ENCODE peak calls at places on chromosome 1, in nine cellular contexts. T is fibroblast of lung, O is HCT116, U is A549, W is mammary epithelial cell, L is neural progenitor cell, A is endothelial cell of umbilical vein, N is IMR-90, K is hepatocyte. F is an unnamed sample.

GRCh38 chr1:156245451-156246232 is 2.2 kb downstream of the PAQR6 start:
- DNase-seq in K (peak; percentile 43), U (no peak), T (peak; percentile 36), W (no peak), A (peak; percentile 31), L (no peak), O (no peak), N (no peak), F (no peak)

GRCh38 chr1:210293191-210293607 is 35.5 kb upstream of the HHAT start:
- DNase-seq in K (peak; percentile 42), L (no peak), O (no peak), N (peak; percentile 1), A (no peak), T (peak; percentile 91), U (no peak), W (no peak), F (no peak)

GRCh38 chr1:232880354-232880753 is 70.1 kb upstream of the NTPCR start:
- DNase-seq in O (peak; percentile 50), L (peak; percentile 40), K (peak; percentile 53), T (no peak), W (peak; percentile 14), U (peak; percentile 63), A (peak; percentile 26), N (peak; percentile 29), F (peak; percentile 60)

GRCh38 chr1:164754088-164754600 is 195.2 kb downstream of the PBX1 start:
- DNase-seq in T (peak; percentile 83), K (no peak), L (no peak), N (peak; percentile 55), O (no peak), U (no peak), A (no peak), W (no peak), F (no peak)

GRCh38 chr1:229119876-229120275 is 151.0 kb upstream of the RAB4A start:
- DNase-seq in W (no peak), L (no peak), O (no peak), A (no peak), U (no peak), K (no peak), N (peak; percentile 58), T (no peak), F (no peak)

GRCh38 chr1:153513023-153513422 is 22.8 kb downstream of the S100A6 start:
- DNase-seq in L (no peak), K (no peak), T (no peak), N (no peak), W (no peak), U (peak; percentile 44), A (no peak), O (no peak), F (no peak)

GRCh38 chr1:17944606-17945005 is 163.0 kb upstream of the IGSF21 start:
- DNase-seq in T (no peak), N (no peak), L (no peak), O (no peak), K (no peak), U (no peak), W (no peak), A (no peak), F (peak; percentile 11)

GRCh38 chr1:956636-957035 is 2.4 kb downstream of the NOC2L start:
- DNase-seq in O (no peak), T (no peak), L (no peak), N (no peak), W (no peak), K (no peak), U (no peak), A (no peak), F (no peak)

GRCh38 chr1:237031480-237031879 is 10.5 kb upstream of the RYR2 start:
- DNase-seq in U (no peak), W (no peak), N (no peak), L (no peak), A (no peak), O (no peak), K (no peak), T (no peak), F (no peak)

DNA sequence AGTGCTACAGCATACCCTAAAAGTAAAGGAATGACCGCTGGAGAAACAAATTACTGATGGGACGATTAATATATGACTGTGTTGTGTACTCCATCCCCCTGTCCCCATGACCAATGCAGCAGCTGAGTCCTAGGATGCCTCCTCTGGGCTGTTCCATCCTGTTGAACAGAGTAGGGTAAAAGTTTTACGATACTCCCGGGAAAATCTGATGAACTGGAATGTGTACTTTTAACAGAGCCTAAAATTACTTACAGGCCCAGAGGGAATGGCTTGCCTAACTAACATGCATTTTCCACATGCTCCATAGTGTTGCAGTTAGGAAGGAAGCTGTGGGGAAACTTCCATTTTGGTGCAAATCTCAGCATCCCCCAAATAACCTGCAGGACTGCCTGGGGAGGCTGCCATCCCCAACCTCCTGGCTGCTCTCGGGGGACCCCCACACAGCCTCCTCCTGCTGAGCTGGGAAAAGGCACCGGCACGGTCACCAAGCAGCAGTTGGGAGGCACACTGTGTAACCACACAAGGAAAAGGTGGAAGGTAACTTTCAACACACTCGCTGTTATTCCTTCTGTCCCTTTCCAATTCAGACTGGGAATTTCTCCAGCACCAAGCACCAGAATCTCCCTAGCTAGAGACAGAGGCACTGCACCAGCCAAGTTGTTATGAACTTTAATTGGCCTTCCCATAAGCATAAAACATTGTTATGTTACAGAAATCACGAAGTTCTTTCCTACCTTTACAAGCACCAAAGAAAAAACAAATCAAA is 97.2 kb downstream of the BCAR3 start:
- DNase-seq in O (no peak), W (no peak), A (no peak), T (no peak), U (no peak), K (peak; percentile 37), N (no peak), L (no peak), F (no peak)
- H3K4me2 ChIP-seq in O (no peak overlapping the region), W (peak overlapping the region; percentile 37), A (no peak overlapping the region), T (no peak overlapping the region), U (peak overlapping the region; percentile 69), K (peak overlapping the region; percentile 66), N (no peak overlapping the region), L (no peak overlapping the region), F (peak overlapping the region; percentile 56)

DNA sequence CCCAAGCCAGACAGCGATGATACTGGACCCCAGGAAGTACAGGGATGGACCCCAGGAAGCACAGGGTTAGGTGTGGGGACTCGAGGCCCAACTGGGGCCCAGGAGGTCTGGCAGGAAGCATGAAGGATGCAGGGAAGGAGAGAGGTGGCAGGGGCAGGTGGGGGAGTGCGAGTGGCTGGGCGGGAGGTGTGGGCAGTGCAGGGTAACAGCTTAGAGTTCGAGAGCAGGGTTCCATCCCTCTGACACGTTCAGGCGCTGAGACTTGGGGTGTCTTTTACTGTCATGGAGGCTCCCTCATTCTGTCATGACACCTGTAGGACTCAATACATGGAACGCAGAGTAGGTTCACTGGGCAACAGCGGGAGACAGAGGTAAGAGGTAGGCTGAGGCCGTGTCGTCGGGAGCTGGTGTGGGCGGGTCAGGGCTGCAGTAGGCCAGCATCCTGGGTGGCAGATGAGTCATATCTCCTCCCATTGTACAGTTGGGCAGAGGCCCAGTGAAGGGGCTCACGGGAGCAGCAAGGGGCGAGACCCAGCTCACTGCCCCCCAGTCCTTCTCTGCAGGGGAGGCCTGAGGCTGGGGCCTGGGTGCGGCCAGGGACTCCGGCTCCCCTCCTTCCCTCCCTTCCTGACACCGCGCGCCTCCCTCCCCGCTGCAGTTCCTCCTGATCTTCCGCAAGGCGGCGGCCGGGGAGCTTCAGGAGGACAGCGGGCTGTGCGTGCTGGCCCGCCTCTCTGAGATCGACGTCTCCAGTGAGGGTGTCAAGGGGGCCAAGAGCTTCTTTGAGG is 11.6 kb upstream of the CTRC start:
- DNase-seq in W (no peak), N (peak; percentile 57), K (peak; percentile 52), T (peak; percentile 69), A (no peak), U (peak; percentile 89), O (no peak), L (no peak), F (peak; percentile 51)
- TF ChIP-seq CTCF in W (no peak), N (peak; percentile 3), K (no peak), T (peak; percentile 18), A (no peak), U (peak; percentile 27), O (no peak), L (no peak), F (no peak)

GRCh38 chr1:226404063-226404903 is 3.6 kb downstream of the PARP1 start:
- DNase-seq in N (peak; percentile 68), A (no peak), W (no peak), O (no peak), U (no peak), L (no peak), T (peak; percentile 36), K (no peak), F (peak; percentile 18)
- H3K4me2 ChIP-seq in N (no peak overlapping the region), A (peak overlapping the region; percentile 16), W (no peak overlapping the region), O (peak overlapping the region; percentile 9), U (peak overlapping the region; percentile 95), L (peak overlapping the region; percentile 98), T (no peak overlapping the region), K (peak overlapping the region; percentile 93), F (peak overlapping the region; percentile 88)

GRCh38 chr1:248155927-248156326 is 11.0 kb downstream of the OR2M5 start:
- DNase-seq in L (no peak), W (no peak), U (no peak), T (no peak), O (no peak), K (no peak), A (no peak), N (no peak), F (no peak)

GRCh38 chr1:248152056-248152827 is 7.3 kb downstream of the OR2M5 start:
- DNase-seq in N (no peak), W (no peak), A (no peak), T (no peak), U (no peak), L (no peak), K (no peak), O (no peak), F (no peak)
- TF ChIP-seq CTCF in N (no peak), W (no peak), A (no peak), T (no peak), U (no peak), L (no peak), K (no peak), O (no peak), F (peak; percentile 17)